ENCODE peak calls at places on chromosomes 2 and 18, in six cellular contexts. One of them, this sample, is unnamed.
A peak's percentile ranks its signal among the peaks of the same experiment; 100 is the strongest.

GRCh38 chr2:161995553-161996016 is 78.4 kb downstream of the DPP4 start:
- DNase-seq in trophoblast cell: no peak
- DNase-seq in H1: no peak
- DNase-seq in mesendoderm: no peak
- DNase-seq in mesenchymal stem cell: no peak
- DNase-seq in IMR-90: no peak
- DNase-seq in this sample: no peak

GRCh38 chr2:230793573-230794359 is 71.0 kb upstream of the ITM2C start:
- DNase-seq in mesenchymal stem cell: peak; percentile 100
- DNase-seq in IMR-90: peak; percentile 100
- DNase-seq in mesendoderm: no peak
- DNase-seq in trophoblast cell: peak; percentile 87
- DNase-seq in H1: no peak
- DNase-seq in this sample: no peak

GRCh38 chr2:12835733-12836132 is 119.0 kb downstream of the TRIB2 start:
- DNase-seq in mesendoderm: no peak
- DNase-seq in trophoblast cell: no peak
- DNase-seq in IMR-90: no peak
- DNase-seq in H1: no peak
- DNase-seq in mesenchymal stem cell: no peak
- DNase-seq in this sample: no peak

GRCh38 chr2:119943058-119943457 is 69.8 kb upstream of the EPB41L5 start:
- DNase-seq in H1: no peak
- DNase-seq in mesenchymal stem cell: no peak
- DNase-seq in trophoblast cell: no peak
- DNase-seq in mesendoderm: no peak
- DNase-seq in IMR-90: no peak
- DNase-seq in this sample: no peak

GRCh38 chr2:237673130-237673921 is 45.9 kb downstream of the LRRFIP1 start:
- DNase-seq in trophoblast cell: peak; percentile 86
- DNase-seq in mesenchymal stem cell: peak; percentile 78
- DNase-seq in mesendoderm: peak; percentile 83
- DNase-seq in H1: no peak
- DNase-seq in IMR-90: peak; percentile 75
- DNase-seq in this sample: no peak

GRCh38 chr18:12701161-12701560 is 1.4 kb downstream of the CEP76 start:
- DNase-seq in mesendoderm: no peak
- DNase-seq in mesenchymal stem cell: no peak
- DNase-seq in H1: no peak
- DNase-seq in trophoblast cell: peak; percentile 64
- DNase-seq in IMR-90: peak; percentile 14
- DNase-seq in this sample: no peak

GRCh38 chr2:151292124-151292523 is 2.7 kb upstream of the NMI start:
- DNase-seq in mesenchymal stem cell: no peak
- DNase-seq in IMR-90: no peak
- DNase-seq in mesendoderm: no peak
- DNase-seq in trophoblast cell: no peak
- DNase-seq in H1: no peak
- DNase-seq in this sample: no peak

GRCh38 chr18:76658627-76659026 is 163.6 kb upstream of the ZNF516 start:
- DNase-seq in H1: no peak
- DNase-seq in mesendoderm: peak; percentile 77
- DNase-seq in mesenchymal stem cell: no peak
- DNase-seq in IMR-90: no peak
- DNase-seq in trophoblast cell: no peak
- DNase-seq in this sample: peak; percentile 51

GRCh38 chr2:227939271-227940027 is 68.0 kb downstream of the DAW1 start:
- DNase-seq in trophoblast cell: peak; percentile 69
- DNase-seq in mesenchymal stem cell: peak; percentile 13
- DNase-seq in IMR-90: peak; percentile 15
- DNase-seq in mesendoderm: peak; percentile 71
- DNase-seq in H1: peak; percentile 25
- DNase-seq in this sample: peak; percentile 67

GRCh38 chr18:72673242-72673641 is 129.1 kb upstream of the CBLN2 start:
- DNase-seq in trophoblast cell: no peak
- DNase-seq in IMR-90: no peak
- DNase-seq in mesenchymal stem cell: no peak
- DNase-seq in H1: no peak
- DNase-seq in mesendoderm: no peak
- DNase-seq in this sample: no peak

GRCh38 chr2:190446750-190447516 is 38.8 kb downstream of the MFSD6 start:
- DNase-seq in trophoblast cell: no peak
- DNase-seq in mesenchymal stem cell: no peak
- DNase-seq in H1: no peak
- DNase-seq in mesendoderm: no peak
- DNase-seq in IMR-90: peak; percentile 29
- DNase-seq in this sample: no peak

GRCh38 chr2:236994361-236994760 is 91.3 kb upstream of the COPS8 start:
- DNase-seq in H1: no peak
- DNase-seq in mesenchymal stem cell: no peak
- DNase-seq in mesendoderm: no peak
- DNase-seq in trophoblast cell: no peak
- DNase-seq in IMR-90: no peak
- DNase-seq in this sample: no peak

GRCh38 chr18:80108122-80108536 is 933 bp upstream of the ADNP2 start:
- DNase-seq in H1: no peak
- DNase-seq in mesendoderm: no peak
- DNase-seq in trophoblast cell: no peak
- DNase-seq in mesenchymal stem cell: no peak
- DNase-seq in IMR-90: no peak
- DNase-seq in this sample: no peak

GRCh38 chr2:88187927-88188326 is 17.8 kb downstream of the THNSL2 start:
- DNase-seq in IMR-90: no peak
- DNase-seq in trophoblast cell: peak; percentile 7
- DNase-seq in H1: no peak
- DNase-seq in mesendoderm: peak; percentile 62
- DNase-seq in mesenchymal stem cell: no peak
- DNase-seq in this sample: no peak

GRCh38 chr18:54712315-54712714 is 116.0 kb upstream of the RAB27B start:
- DNase-seq in IMR-90: peak; percentile 87
- DNase-seq in H1: no peak
- DNase-seq in trophoblast cell: no peak
- DNase-seq in mesendoderm: no peak
- DNase-seq in mesenchymal stem cell: peak; percentile 62
- DNase-seq in this sample: no peak

GRCh38 chr2:119225084-119225864 is 1.6 kb downstream of the STEAP3 start:
- DNase-seq in mesendoderm: peak; percentile 38
- DNase-seq in trophoblast cell: no peak
- DNase-seq in IMR-90: peak; percentile 32
- DNase-seq in H1: no peak
- DNase-seq in mesenchymal stem cell: no peak
- DNase-seq in this sample: no peak

GRCh38 chr2:202541137-202541536 is 93.6 kb upstream of the FAM117B start:
- DNase-seq in trophoblast cell: no peak
- DNase-seq in mesenchymal stem cell: no peak
- DNase-seq in H1: no peak
- DNase-seq in mesendoderm: no peak
- DNase-seq in IMR-90: no peak
- DNase-seq in this sample: no peak

GRCh38 chr2:164151518-164151917 is 415.7 kb upstream of the FIGN start:
- DNase-seq in mesendoderm: no peak
- DNase-seq in trophoblast cell: peak; percentile 13
- DNase-seq in IMR-90: peak; percentile 70
- DNase-seq in H1: no peak
- DNase-seq in mesenchymal stem cell: no peak
- DNase-seq in this sample: no peak

GRCh38 chr2:24842081-24843050 is 49.1 kb downstream of the CENPO start:
- DNase-seq in trophoblast cell: no peak
- DNase-seq in IMR-90: no peak
- DNase-seq in H1: no peak
- DNase-seq in mesendoderm: no peak
- DNase-seq in mesenchymal stem cell: no peak
- DNase-seq in this sample: no peak

GRCh38 chr2:230758566-230759480 is 46.2 kb downstream of the CAB39 start:
- DNase-seq in mesendoderm: no peak
- DNase-seq in mesenchymal stem cell: peak; percentile 94
- DNase-seq in trophoblast cell: peak; percentile 60
- DNase-seq in H1: no peak
- DNase-seq in IMR-90: peak; percentile 94
- DNase-seq in this sample: no peak

GRCh38 chr2:75310915-75311314 is 111.6 kb upstream of the TACR1 start:
- DNase-seq in H1: no peak
- DNase-seq in IMR-90: peak; percentile 57
- DNase-seq in mesendoderm: no peak
- DNase-seq in trophoblast cell: peak; percentile 43
- DNase-seq in mesenchymal stem cell: peak; percentile 66
- DNase-seq in this sample: no peak

GRCh38 chr2:10258326-10258725 is 44.4 kb upstream of the HPCAL1 start:
- DNase-seq in H1: no peak
- DNase-seq in trophoblast cell: no peak
- DNase-seq in mesendoderm: no peak
- DNase-seq in IMR-90: no peak
- DNase-seq in mesenchymal stem cell: no peak
- DNase-seq in this sample: no peak

DNA sequence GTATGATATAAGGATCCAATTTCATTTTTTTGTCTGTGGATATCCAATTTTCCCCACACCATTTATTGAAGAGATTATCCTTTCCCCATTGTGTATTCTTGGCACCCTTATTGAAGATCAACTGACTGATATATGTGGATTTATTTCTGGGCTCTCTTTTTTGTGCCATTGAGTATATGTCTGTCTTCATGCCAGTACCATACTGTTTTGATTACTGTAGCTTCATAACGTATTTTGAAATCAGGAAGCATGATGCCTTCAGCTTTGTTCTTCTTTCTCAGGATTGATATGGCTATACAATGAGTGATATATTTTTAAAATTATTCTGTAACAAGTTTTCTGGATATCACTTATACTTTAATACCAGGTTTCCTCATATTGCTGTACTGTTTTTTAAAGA is 58.1 kb upstream of the DLX2 start:
- DNase-seq in mesendoderm: no peak
- DNase-seq in IMR-90: no peak
- DNase-seq in mesenchymal stem cell: no peak
- DNase-seq in trophoblast cell: no peak
- DNase-seq in H1: no peak
- DNase-seq in this sample: no peak
- H3K4me3 ChIP-seq in mesendoderm: no peak overlapping the region
- H3K4me3 ChIP-seq in IMR-90: no peak overlapping the region
- H3K4me3 ChIP-seq in mesenchymal stem cell: no peak overlapping the region
- H3K4me3 ChIP-seq in trophoblast cell: no peak overlapping the region
- H3K4me3 ChIP-seq in H1: no peak overlapping the region
- H3K4me3 ChIP-seq in this sample: no peak overlapping the region

GRCh38 chr2:37652199-37652640 is 19.2 kb downstream of the CDC42EP3 start:
- DNase-seq in IMR-90: peak; percentile 97
- DNase-seq in trophoblast cell: peak; percentile 66
- DNase-seq in mesendoderm: peak; percentile 53
- DNase-seq in mesenchymal stem cell: peak; percentile 82
- DNase-seq in H1: no peak
- DNase-seq in this sample: no peak

GRCh38 chr2:37650548-37651101 is 20.8 kb downstream of the CDC42EP3 start:
- DNase-seq in IMR-90: no peak
- DNase-seq in mesendoderm: no peak
- DNase-seq in H1: no peak
- DNase-seq in mesenchymal stem cell: no peak
- DNase-seq in trophoblast cell: no peak
- DNase-seq in this sample: no peak

GRCh38 chr2:37648316-37649011 is 23.0 kb downstream of the CDC42EP3 start:
- DNase-seq in mesendoderm: peak; percentile 27
- DNase-seq in H1: no peak
- DNase-seq in trophoblast cell: no peak
- DNase-seq in IMR-90: no peak
- DNase-seq in mesenchymal stem cell: no peak
- DNase-seq in this sample: no peak

GRCh38 chr2:37647941-37648315 is 23.5 kb downstream of the CDC42EP3 start:
- DNase-seq in H1: no peak
- DNase-seq in mesenchymal stem cell: no peak
- DNase-seq in trophoblast cell: no peak
- DNase-seq in mesendoderm: no peak
- DNase-seq in IMR-90: no peak
- DNase-seq in this sample: no peak

GRCh38 chr2:37649518-37649917 is 21.9 kb downstream of the CDC42EP3 start:
- DNase-seq in IMR-90: no peak
- DNase-seq in mesendoderm: no peak
- DNase-seq in H1: no peak
- DNase-seq in trophoblast cell: no peak
- DNase-seq in mesenchymal stem cell: no peak
- DNase-seq in this sample: no peak
- H2BK5ac ChIP-seq in IMR-90: no peak overlapping the region
- H2BK5ac ChIP-seq in mesendoderm: no peak overlapping the region
- H2BK5ac ChIP-seq in H1: no peak overlapping the region
- H2BK5ac ChIP-seq in trophoblast cell: no peak overlapping the region
- H2BK5ac ChIP-seq in mesenchymal stem cell: no peak overlapping the region
- H2BK5ac ChIP-seq in this sample: no peak overlapping the region

GRCh38 chr2:86070868-86071267 is 34.8 kb downstream of the POLR1A start:
- DNase-seq in mesenchymal stem cell: no peak
- DNase-seq in H1: no peak
- DNase-seq in IMR-90: no peak
- DNase-seq in mesendoderm: no peak
- DNase-seq in trophoblast cell: no peak
- DNase-seq in this sample: no peak

GRCh38 chr2:86074811-86075210 is 30.9 kb downstream of the POLR1A start:
- DNase-seq in mesendoderm: no peak
- DNase-seq in H1: no peak
- DNase-seq in trophoblast cell: no peak
- DNase-seq in IMR-90: no peak
- DNase-seq in mesenchymal stem cell: no peak
- DNase-seq in this sample: no peak

GRCh38 chr2:86073225-86073624 is 32.5 kb downstream of the POLR1A start:
- DNase-seq in IMR-90: no peak
- DNase-seq in mesendoderm: no peak
- DNase-seq in trophoblast cell: peak; percentile 58
- DNase-seq in H1: no peak
- DNase-seq in mesenchymal stem cell: no peak
- DNase-seq in this sample: no peak

GRCh38 chr2:86074256-86074655 is 31.4 kb downstream of the POLR1A start:
- DNase-seq in mesendoderm: no peak
- DNase-seq in trophoblast cell: no peak
- DNase-seq in IMR-90: no peak
- DNase-seq in mesenchymal stem cell: no peak
- DNase-seq in H1: no peak
- DNase-seq in this sample: no peak

DNA sequence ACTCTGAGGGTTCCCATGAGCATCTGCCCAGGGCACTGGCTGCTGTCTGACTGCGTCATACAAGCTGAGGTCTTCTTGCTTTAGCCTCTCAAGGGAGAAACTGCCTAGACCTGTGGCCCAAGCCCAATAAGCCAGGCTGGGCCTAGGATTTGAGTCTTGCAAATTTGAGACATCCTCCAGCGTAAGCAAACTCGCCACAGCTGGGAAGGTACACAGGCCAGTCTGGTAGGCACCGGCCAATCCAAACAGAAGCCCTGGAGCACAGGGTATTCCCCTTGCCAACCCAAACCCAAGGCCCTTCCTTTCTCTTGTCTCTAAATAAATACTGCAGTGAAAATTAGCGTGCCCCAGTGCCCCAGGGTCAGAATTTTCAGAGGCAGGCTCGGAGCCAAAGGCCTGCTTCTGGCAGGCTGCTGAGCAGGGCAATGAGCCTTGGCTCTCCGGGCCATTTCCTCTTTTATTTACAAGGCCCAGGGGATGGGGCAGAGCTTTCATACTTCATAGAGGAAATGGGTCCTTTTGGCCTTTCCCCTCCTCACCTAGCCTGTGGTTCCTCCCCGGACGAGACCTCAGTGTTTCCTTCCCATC is 33.3 kb downstream of the POLR1A start:
- DNase-seq in mesendoderm: no peak
- DNase-seq in trophoblast cell: no peak
- DNase-seq in IMR-90: no peak
- DNase-seq in H1: no peak
- DNase-seq in mesenchymal stem cell: peak; percentile 36
- DNase-seq in this sample: no peak
- H3K4me1 ChIP-seq in mesendoderm: no peaks in the 10 kb centered on the region
- H3K4me1 ChIP-seq in trophoblast cell: peaks cover 10% of the 10 kb centered on the region
- H3K4me1 ChIP-seq in IMR-90: peaks cover 3% of the 10 kb centered on the region
- H3K4me1 ChIP-seq in H1: no peaks in the 10 kb centered on the region
- H3K4me1 ChIP-seq in mesenchymal stem cell: peaks cover 10% of the 10 kb centered on the region
- H3K4me1 ChIP-seq in this sample: no peaks in the 10 kb centered on the region

GRCh38 chr2:226796012-226796839 is 3.4 kb downstream of the IRS1 start:
- DNase-seq in IMR-90: peak; percentile 14
- DNase-seq in trophoblast cell: no peak
- DNase-seq in mesendoderm: no peak
- DNase-seq in H1: no peak
- DNase-seq in mesenchymal stem cell: no peak
- DNase-seq in this sample: no peak
- H3K4me3 ChIP-seq in IMR-90: peak overlapping the region; percentile 78
- H3K4me3 ChIP-seq in trophoblast cell: no peak overlapping the region
- H3K4me3 ChIP-seq in mesendoderm: no peak overlapping the region
- H3K4me3 ChIP-seq in H1: no peak overlapping the region
- H3K4me3 ChIP-seq in mesenchymal stem cell: peak overlapping the region; percentile 18
- H3K4me3 ChIP-seq in this sample: no peak overlapping the region

This sample was measured in neuronal stem cell.